ENCODE peak calls at places on chromosomes 12 and 14, in eight cellular contexts. B, T, V, K, X, U, C and I are unnamed samples.
A peak's percentile ranks its signal among the peaks of the same experiment; 100 is the strongest.

GRCh38 chr12:102920271-102920670 is 3.2 kb upstream of the PAH start:
- DNase-seq in B (no peak), T (no peak), V (no peak), K (no peak), X (no peak), U (no peak), C (no peak), I (peak; percentile 20)

GRCh38 chr14:89973234-89973823 is 17.6 kb downstream of the TDP1 start:
- DNase-seq in B (peak; percentile 71), T (peak; percentile 46), V (peak; percentile 44), K (peak; percentile 89), X (peak; percentile 67), U (peak; percentile 38), C (peak; percentile 69), I (peak; percentile 69)

GRCh38 chr12:129119537-129119936 is 266.3 kb downstream of the GLT1D1 start:
- DNase-seq in B (no peak), T (peak; percentile 26), V (no peak), K (peak; percentile 85), X (no peak), U (no peak), C (no peak), I (no peak)

GRCh38 chr12:52191841-52192791 is at the start of gene KRT80:
- DNase-seq in B (peak; percentile 99), T (no peak), V (peak; percentile 73), K (no peak), X (peak; percentile 98), U (peak; percentile 81), C (peak; percentile 88), I (no peak)

GRCh38 chr12:80551897-80552296 is 107.9 kb downstream of the PTPRQ start:
- DNase-seq in B (peak; percentile 4), T (no peak), V (no peak), K (no peak), X (peak; percentile 94), U (no peak), C (no peak), I (no peak)

GRCh38 chr14:90235179-90235976 is 21.0 kb upstream of the PSMC1 start:
- DNase-seq in B (peak; percentile 76), T (peak; percentile 68), V (peak; percentile 48), K (peak; percentile 95), X (peak; percentile 80), U (peak; percentile 51), C (peak; percentile 73), I (peak; percentile 43)

GRCh38 chr14:58572092-58572853 is 65.5 kb upstream of the DACT1 start:
- DNase-seq in B (peak; percentile 11), T (no peak), V (no peak), K (no peak), X (no peak), U (no peak), C (no peak), I (no peak)

GRCh38 chr12:62659457-62660295 is 193.1 kb downstream of the MON2 start:
- DNase-seq in B (no peak), T (peak; percentile 48), V (no peak), K (peak; percentile 85), X (peak; percentile 8), U (no peak), C (no peak), I (no peak)

GRCh38 chr14:97719931-97720330 is 922.7 kb downstream of the VRK1 start:
- DNase-seq in B (no peak), T (no peak), V (no peak), K (no peak), X (no peak), U (no peak), C (no peak), I (no peak)

GRCh38 chr14:103434868-103435442 is 49.7 kb downstream of the MARK3 start:
- DNase-seq in B (no peak), T (no peak), V (no peak), K (no peak), X (no peak), U (no peak), C (no peak), I (no peak)

GRCh38 chr14:78967111-78967809 is 797.1 kb downstream of the NRXN3 start:
- DNase-seq in B (no peak), T (no peak), V (no peak), K (no peak), X (peak; percentile 56), U (no peak), C (no peak), I (no peak)

GRCh38 chr12:14443531-14443930 is 78.0 kb downstream of the ATF7IP start:
- DNase-seq in B (no peak), T (no peak), V (no peak), K (no peak), X (peak; percentile 41), U (no peak), C (no peak), I (no peak)

GRCh38 chr12:104704224-104704623 is 247.5 kb downstream of the CHST11 start:
- DNase-seq in B (no peak), T (no peak), V (no peak), K (peak; percentile 90), X (no peak), U (no peak), C (no peak), I (no peak)

GRCh38 chr14:68604361-68604730 is 188.5 kb downstream of the ZFP36L1 start:
- DNase-seq in B (no peak), T (no peak), V (no peak), K (peak; percentile 36), X (no peak), U (no peak), C (no peak), I (no peak)

GRCh38 chr14:50619569-50620141 is 48.5 kb downstream of the SAV1 start:
- DNase-seq in B (peak; percentile 34), T (no peak), V (no peak), K (no peak), X (peak; percentile 70), U (no peak), C (no peak), I (no peak)

GRCh38 chr14:92407395-92407794 is 84.4 kb downstream of the SLC24A4 start:
- DNase-seq in B (no peak), T (no peak), V (no peak), K (no peak), X (no peak), U (no peak), C (no peak), I (no peak)

GRCh38 chr14:101972126-101972785 is 7.9 kb downstream of the DYNC1H1 start:
- DNase-seq in B (peak; percentile 90), T (no peak), V (peak; percentile 87), K (peak; percentile 71), X (peak; percentile 99), U (peak; percentile 77), C (peak; percentile 88), I (peak; percentile 82)

GRCh38 chr12:116319851-116320621 is 42.5 kb upstream of the MED13L start:
- DNase-seq in B (no peak), T (no peak), V (peak; percentile 74), K (no peak), X (peak; percentile 72), U (peak; percentile 50), C (no peak), I (no peak)

GRCh38 chr14:91348861-91349465 is 68.7 kb downstream of the CCDC88C start:
- DNase-seq in B (no peak), T (no peak), V (no peak), K (no peak), X (no peak), U (no peak), C (no peak), I (no peak)
- H3K4me1 ChIP-seq in B (no peaks in the 10 kb centered on the region), T (peaks cover 30% of the 10 kb centered on the region), V (peaks cover 13% of the 10 kb centered on the region), K (no peaks in the 10 kb centered on the region), X (peaks cover 13% of the 10 kb centered on the region), U (peaks cover 27% of the 10 kb centered on the region), C (peaks cover 15% of the 10 kb centered on the region), I (peaks cover 12% of the 10 kb centered on the region)

GRCh38 chr14:61453103-61453767 is 131.9 kb downstream of the PRKCH start:
- DNase-seq in B (no peak), T (no peak), V (no peak), K (no peak), X (no peak), U (no peak), C (no peak), I (no peak)

GRCh38 chr14:61456720-61457119 is 135.3 kb downstream of the PRKCH start:
- DNase-seq in B (peak; percentile 86), T (peak; percentile 71), V (peak; percentile 95), K (peak; percentile 88), X (peak; percentile 72), U (peak; percentile 74), C (peak; percentile 81), I (peak; percentile 74)

GRCh38 chr14:61452452-61452851 is 131.1 kb downstream of the PRKCH start:
- DNase-seq in B (no peak), T (no peak), V (no peak), K (no peak), X (no peak), U (no peak), C (no peak), I (no peak)

GRCh38 chr14:61455351-61455750 is 134.0 kb downstream of the PRKCH start:
- DNase-seq in B (no peak), T (no peak), V (no peak), K (no peak), X (no peak), U (no peak), C (peak; percentile 23), I (no peak)

GRCh38 chr14:61454545-61454944 is 133.2 kb downstream of the PRKCH start:
- DNase-seq in B (no peak), T (no peak), V (no peak), K (no peak), X (peak; percentile 45), U (peak; percentile 54), C (peak; percentile 25), I (no peak)
- H3K4me1 ChIP-seq in B (no peaks in the 10 kb centered on the region), T (peaks cover 3% of the 10 kb centered on the region), V (no peaks in the 10 kb centered on the region), K (no peaks in the 10 kb centered on the region), X (peaks cover 16% of the 10 kb centered on the region), U (peaks cover 34% of the 10 kb centered on the region), C (peaks cover 5% of the 10 kb centered on the region), I (no peaks in the 10 kb centered on the region)

DNA sequence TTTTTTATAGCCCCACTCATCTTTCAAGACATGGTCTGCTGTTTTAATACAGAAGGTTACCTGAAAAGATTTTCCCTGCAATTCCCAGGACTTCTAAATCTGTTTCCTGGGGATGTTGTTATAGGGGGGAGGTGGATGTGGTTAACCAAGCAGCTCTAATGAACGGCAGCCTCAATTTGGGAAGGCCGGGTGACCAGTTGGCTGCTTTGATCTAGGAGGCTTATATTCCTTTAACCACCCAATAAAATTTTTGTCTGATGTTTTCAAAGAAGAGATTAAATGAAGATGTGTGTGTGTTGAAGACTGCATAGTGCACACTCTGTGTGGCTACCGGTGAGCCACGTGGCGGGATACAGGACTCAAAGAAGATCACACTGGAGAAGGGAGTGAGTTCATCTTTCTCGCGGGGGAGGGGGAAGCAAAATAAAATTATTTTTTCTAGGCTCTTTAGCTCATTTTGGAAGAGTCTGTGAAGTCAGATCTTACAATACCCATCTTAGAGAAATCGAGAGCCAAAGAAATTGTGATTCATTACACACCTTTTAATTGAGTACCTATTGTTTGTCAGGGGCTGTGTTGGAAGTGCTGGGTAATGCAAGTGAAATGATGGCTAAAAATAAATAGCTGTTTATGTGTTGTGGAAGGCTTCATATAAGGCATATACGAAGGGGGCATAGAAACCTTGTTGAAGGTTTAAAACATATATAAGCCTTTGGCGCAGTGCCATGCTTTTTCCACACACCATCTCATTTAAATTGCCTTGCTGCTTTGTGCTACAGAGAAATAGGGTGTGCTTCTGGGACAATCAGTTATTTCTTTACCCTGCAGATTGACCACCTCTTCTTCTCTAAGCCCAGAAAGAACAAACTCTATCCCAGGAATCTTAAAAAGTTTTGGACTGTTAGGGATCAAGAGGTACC is 18.5 kb downstream of the ELK3 start:
- DNase-seq in B (no peak), T (no peak), V (no peak), K (peak; percentile 35), X (peak; percentile 31), U (no peak), C (no peak), I (no peak)
- H3K4me1 ChIP-seq in B (peaks cover 45% of the 10 kb centered on the region), T (peaks cover 3% of the 10 kb centered on the region), V (peaks cover 32% of the 10 kb centered on the region), K (no peaks in the 10 kb centered on the region), X (peaks cover 97% of the 10 kb centered on the region), U (peaks cover 94% of the 10 kb centered on the region), C (peaks cover 14% of the 10 kb centered on the region), I (no peaks in the 10 kb centered on the region)

GRCh38 chr12:114873656-114874055 is 189.7 kb upstream of the TBX3 start:
- DNase-seq in B (no peak), T (no peak), V (no peak), K (no peak), X (no peak), U (no peak), C (no peak), I (no peak)
- H3K4me1 ChIP-seq in B (no peaks in the 10 kb centered on the region), T (no peaks in the 10 kb centered on the region), V (peaks cover 7% of the 10 kb centered on the region), K (no peaks in the 10 kb centered on the region), X (no peaks in the 10 kb centered on the region), U (no peaks in the 10 kb centered on the region), C (no peaks in the 10 kb centered on the region), I (peaks cover 7% of the 10 kb centered on the region)